ENCODE peak calls at places on chromosomes 7 and 10, in five cellular contexts. F is IMR-90, Z is fibroblast of pulmonary artery, M is epithelial cell of esophagus, W is fibroblast of villous mesenchyme. L is an unnamed sample.

GRCh38 chr10:100827819-100828743 is 82.7 kb downstream of the PAX2 start:
- DNase-seq in W (no peak), M (no peak), Z (no peak), F (no peak), L (no peak)

GRCh38 chr10:65993451-65993850 is 932.4 kb upstream of the LRRTM3 start:
- DNase-seq in M (no peak), W (no peak), F (no peak), Z (no peak), L (no peak)

GRCh38 chr7:14024406-14024805 is 34.9 kb upstream of the ETV1 start:
- DNase-seq in M (no peak), F (no peak), Z (peak; percentile 16), W (no peak), L (no peak)

GRCh38 chr7:12436896-12437535 is 33.4 kb upstream of the VWDE start:
- DNase-seq in F (peak; percentile 68), M (peak; percentile 55), W (no peak), Z (peak; percentile 7), L (peak; percentile 40)

GRCh38 chr10:62843591-62843990 is 27.4 kb upstream of the EGR2 start:
- DNase-seq in M (no peak), W (no peak), F (no peak), Z (no peak), L (no peak)

GRCh38 chr7:46942574-46942973 is 639.3 kb downstream of the TNS3 start:
- DNase-seq in F (no peak), W (no peak), M (no peak), Z (no peak), L (no peak)

GRCh38 chr7:128705891-128706333 is 33.2 kb upstream of the CALU start:
- DNase-seq in M (peak; percentile 32), Z (peak; percentile 87), F (peak; percentile 25), W (peak; percentile 13), L (no peak)

GRCh38 chr10:110460111-110460809 is 37.4 kb upstream of the DUSP5 start:
- DNase-seq in W (no peak), F (peak; percentile 34), Z (no peak), M (peak; percentile 5), L (peak; percentile 33)

GRCh38 chr10:48470893-48471805 is 133.7 kb downstream of the ARHGAP22 start:
- DNase-seq in F (peak; percentile 68), Z (no peak), M (peak; percentile 97), W (peak; percentile 19), L (peak; percentile 13)

GRCh38 chr7:18610331-18610948 is 114.9 kb downstream of the HDAC9 start:
- DNase-seq in W (peak; percentile 42), M (peak; percentile 46), Z (peak; percentile 32), F (peak; percentile 28), L (peak; percentile 57)

GRCh38 chr7:27611043-27611442 is 51.6 kb downstream of the HIBADH start:
- DNase-seq in Z (no peak), W (no peak), F (peak; percentile 41), M (peak; percentile 85), L (no peak)

GRCh38 chr10:71975891-71976725 is 11.9 kb downstream of the CHST3 start:
- DNase-seq in W (peak; percentile 63), M (peak; percentile 67), F (peak; percentile 83), Z (peak; percentile 60), L (peak; percentile 80)

GRCh38 chr7:150799741-150800575 is at the start of gene TMEM176B:
- DNase-seq in M (no peak), W (no peak), Z (no peak), F (no peak), L (no peak)

GRCh38 chr7:43193905-43194304 is 81.5 kb downstream of the HECW1 start:
- DNase-seq in Z (no peak), W (no peak), F (no peak), M (no peak), L (no peak)

GRCh38 chr7:47785923-47786556 is 162.2 kb downstream of the PKD1L1 start:
- DNase-seq in Z (no peak), F (no peak), W (no peak), M (no peak), L (peak; percentile 26)

GRCh38 chr7:5296627-5297226 is 14.0 kb downstream of the SLC29A4 start:
- DNase-seq in F (no peak), W (no peak), M (peak; percentile 55), Z (no peak), L (peak; percentile 5)

GRCh38 chr7:128713794-128714193 is 25.4 kb upstream of the CALU start:
- DNase-seq in M (peak; percentile 51), F (peak; percentile 11), W (no peak), Z (no peak), L (no peak)

GRCh38 chr7:1123721-1124120 is 35.8 kb downstream of the GPER1 start:
- DNase-seq in F (peak; percentile 79), Z (peak; percentile 90), W (peak; percentile 89), M (peak; percentile 16), L (peak; percentile 76)

GRCh38 chr10:15703167-15703880 is 16.4 kb downstream of the ITGA8 start:
- DNase-seq in W (peak; percentile 23), M (no peak), Z (no peak), F (no peak), L (peak; percentile 51)

GRCh38 chr10:86971146-86971991 is 3.1 kb downstream of the ADIRF start:
- DNase-seq in W (peak; percentile 86), M (peak; percentile 87), Z (peak; percentile 76), F (peak; percentile 85), L (peak; percentile 75)

GRCh38 chr7:2217716-2218443 is 14.9 kb downstream of the MAD1L1 start:
- DNase-seq in M (no peak), F (peak; percentile 9), W (no peak), Z (no peak), L (peak; percentile 19)

GRCh38 chr10:69952801-69953200 is 99.8 kb upstream of the MACROH2A2 start:
- DNase-seq in W (no peak), Z (no peak), F (no peak), M (no peak), L (peak; percentile 33)

GRCh38 chr10:70809011-70809611 is 6.6 kb upstream of the SGPL1 start:
- DNase-seq in Z (no peak), F (no peak), W (no peak), M (peak; percentile 41), L (peak; percentile 48)

GRCh38 chr7:111540199-111540815 is 22.0 kb downstream of the IMMP2L start:
- DNase-seq in Z (no peak), F (no peak), M (no peak), W (no peak), L (no peak)

GRCh38 chr10:60848126-60848525 is 69.8 kb downstream of the CDK1 start:
- DNase-seq in W (peak; percentile 67), M (no peak), Z (peak; percentile 72), F (peak; percentile 52), L (peak; percentile 70)

GRCh38 chr7:93203496-93203895 is 22.8 kb downstream of the HEPACAM2 start:
- DNase-seq in M (no peak), F (no peak), Z (no peak), W (no peak), L (no peak)

GRCh38 chr7:124764071-124764846 is 1.3 kb downstream of the GPR37 start:
- DNase-seq in M (no peak), Z (no peak), F (peak; percentile 6), W (no peak), L (no peak)

GRCh38 chr10:26931223-26931622 is 70.5 kb upstream of the ABI1 start:
- DNase-seq in Z (no peak), F (no peak), M (no peak), W (no peak), L (peak; percentile 3)

GRCh38 chr7:51645707-51646298 is 329.2 kb upstream of the COBL start:
- DNase-seq in W (no peak), F (no peak), M (no peak), Z (no peak), L (no peak)

GRCh38 chr7:51644216-51644615 is 327.6 kb upstream of the COBL start:
- DNase-seq in W (no peak), M (no peak), F (no peak), Z (no peak), L (no peak)

GRCh38 chr7:51647931-51648351 is 331.3 kb upstream of the COBL start:
- DNase-seq in W (peak; percentile 67), F (no peak), Z (peak; percentile 10), M (peak; percentile 36), L (peak; percentile 7)

GRCh38 chr7:51645298-51645697 is 328.7 kb upstream of the COBL start:
- DNase-seq in Z (no peak), M (no peak), W (no peak), F (no peak), L (no peak)

DNA sequence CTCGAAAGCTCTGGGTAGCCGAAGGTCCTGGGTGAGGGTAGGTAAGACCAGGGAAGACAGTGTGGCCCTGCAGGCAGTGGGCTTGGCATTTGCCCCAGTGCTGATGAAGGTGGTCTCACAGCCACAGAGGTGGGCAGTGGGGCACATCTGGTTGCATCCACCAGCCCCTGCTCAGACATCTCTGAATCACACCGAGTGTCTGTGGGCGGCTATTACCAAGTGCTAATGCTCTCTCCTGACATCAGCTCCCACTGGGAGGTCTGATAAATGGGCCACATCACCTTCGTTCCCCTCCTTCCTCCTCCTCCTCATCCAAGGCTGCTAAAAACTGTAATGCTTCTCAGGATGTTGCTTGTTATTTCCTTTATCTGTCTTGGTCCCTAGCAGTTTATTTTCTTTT is 330.9 kb upstream of the COBL start:
- DNase-seq in W (no peak), M (no peak), Z (no peak), F (no peak), L (no peak)
- H3K4me3 ChIP-seq in W (no peak overlapping the region), M (no peak overlapping the region), Z (no peak overlapping the region), F (no peak overlapping the region), L (no peak overlapping the region)

GRCh38 chr7:95632609-95633008 is 36.3 kb upstream of the PDK4 start:
- DNase-seq in Z (peak; percentile 27), F (peak; percentile 8), W (no peak), M (no peak), L (peak; percentile 45)

GRCh38 chr7:95630702-95631458 is 34.6 kb upstream of the PDK4 start:
- DNase-seq in Z (peak; percentile 66), F (no peak), W (peak; percentile 17), M (no peak), L (peak; percentile 65)

GRCh38 chr7:95631545-95631944 is 35.2 kb upstream of the PDK4 start:
- DNase-seq in F (no peak), Z (no peak), M (peak; percentile 11), W (no peak), L (no peak)

GRCh38 chr7:95636140-95636539 is 39.8 kb upstream of the PDK4 start:
- DNase-seq in F (no peak), W (no peak), Z (no peak), M (peak; percentile 43), L (peak; percentile 31)
- TF ChIP-seq CTCF in F (no peak), W (no peak), Z (no peak), M (no peak), L (no peak)

GRCh38 chr10:117892681-117893220 is 154.0 kb downstream of the RAB11FIP2 start:
- DNase-seq in W (no peak), M (no peak), F (no peak), Z (no peak), L (no peak)
- H3K4me3 ChIP-seq in W (no peak overlapping the region), M (no peak overlapping the region), F (no peak overlapping the region), Z (no peak overlapping the region), L (no peak overlapping the region)

DNA sequence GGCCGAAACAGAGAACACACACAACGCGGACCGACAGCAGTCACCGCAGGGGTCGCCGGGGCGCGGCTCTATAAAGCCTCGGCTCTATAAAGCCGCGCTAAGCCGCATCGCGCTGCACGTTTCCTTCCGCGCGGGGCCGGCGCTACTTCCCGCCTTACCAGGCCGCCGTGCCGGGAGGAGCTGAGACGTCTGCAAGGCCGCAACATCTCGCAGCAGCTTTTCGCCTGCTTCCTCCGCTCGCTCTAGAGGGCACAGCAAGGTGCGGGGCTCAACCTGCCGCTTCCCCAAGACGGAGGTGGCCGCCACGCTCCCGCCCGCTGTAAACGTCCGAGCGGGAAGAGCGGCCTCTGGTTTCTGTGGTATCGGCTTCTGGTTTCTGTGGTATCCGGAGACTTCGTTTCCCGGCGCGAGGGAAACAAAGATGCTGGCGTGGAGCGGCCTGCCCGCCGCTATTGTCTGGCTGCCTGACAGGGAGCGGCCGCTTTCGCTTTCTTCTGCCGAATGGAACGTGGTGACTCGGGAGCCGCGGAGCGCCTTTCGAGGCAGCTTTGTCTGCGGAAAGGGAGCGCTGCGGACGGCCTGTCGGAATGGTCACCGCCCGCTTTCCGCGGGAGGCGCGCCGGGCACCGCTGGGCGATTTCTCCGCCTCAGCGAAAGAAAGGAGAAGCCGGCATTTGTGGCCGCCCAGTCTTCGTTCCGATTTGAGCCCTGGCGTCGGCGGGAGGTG is 91.8 kb downstream of the SPAG6 start:
- DNase-seq in Z (peak; percentile 93), W (peak; percentile 89), F (peak; percentile 89), M (peak; percentile 83), L (peak; percentile 97)
- TF ChIP-seq CTCF in Z (no peak), W (no peak), F (no peak), M (no peak), L (peak; percentile 6)

L was measured in choroid plexus epithelial cell.